ENCODE peak calls at places on chromosomes 2 and 18, in ten cellular contexts. X is NCI-H1092 treated with DMSO at 0.1 percent for 48 hours, Q is iPS DF 19.7, B is neural progenitor cell, J is mesothelial cell of epicardium, V is DMS53, I is HuH-7.5, K is AG08395, F is H54, M is fibroblast of the conjunctiva. A is an unnamed sample.

GRCh38 chr2:199303814-199304213 is 153.9 kb downstream of the SATB2 start:
- DNase-seq in M (peak), Q (no peak), J (no peak), B (no peak), X (no peak), K (peak), V (no peak), I (no peak), F (peak), A (peak)

GRCh38 chr2:226179010-226179409 is 620.6 kb downstream of the IRS1 start:
- DNase-seq in I (no peak), M (no peak), Q (no peak), J (no peak), K (no peak), B (no peak), F (peak), X (no peak), V (no peak), A (no peak)

GRCh38 chr2:71631411-71631931 is 178.1 kb downstream of the DYSF start:
- DNase-seq in I (no peak), B (no peak), Q (no peak), X (no peak), M (no peak), V (no peak), K (peak), J (no peak), F (peak), A (peak)

GRCh38 chr2:37773354-37773753 is 101.9 kb upstream of the CDC42EP3 start:
- DNase-seq in V (peak), K (no peak), F (no peak), Q (no peak), I (no peak), X (no peak), J (no peak), M (no peak), B (no peak), A (no peak)

GRCh38 chr18:74517236-74517630 is 17.1 kb upstream of the CNDP1 start:
- DNase-seq in J (no peak), Q (no peak), X (no peak), V (no peak), I (no peak), M (no peak), F (no peak), K (no peak), B (no peak), A (no peak)

GRCh38 chr2:191320881-191321280 is 75.7 kb downstream of the MYO1B start:
- DNase-seq in X (no peak), J (no peak), F (no peak), I (no peak), V (no peak), B (no peak), Q (no peak), M (no peak), K (no peak), A (no peak)

GRCh38 chr2:47437287-47437686 is 34.3 kb downstream of the MSH2 start:
- DNase-seq in M (peak), F (no peak), I (no peak), J (no peak), B (peak), V (peak), X (no peak), K (peak), Q (no peak), A (peak)

GRCh38 chr2:70984576-70985282 is 6.3 kb downstream of the ANKRD53 start:
- DNase-seq in F (no peak), V (peak), Q (no peak), I (no peak), X (no peak), B (peak), M (no peak), J (no peak), K (peak), A (peak)

GRCh38 chr2:216012133-216012829 is 1.1 kb downstream of the MREG start:
- DNase-seq in I (no peak), F (no peak), B (no peak), X (no peak), Q (no peak), J (no peak), V (peak), M (no peak), K (peak), A (peak)

GRCh38 chr2:65662654-65663432 is 230.4 kb upstream of the SPRED2 start:
- DNase-seq in F (peak), M (no peak), J (no peak), V (no peak), B (no peak), X (no peak), K (peak), I (no peak), Q (no peak), A (peak)

GRCh38 chr2:19120941-19121750 is 237.3 kb downstream of the OSR1 start:
- DNase-seq in M (peak), J (no peak), B (no peak), F (peak), V (no peak), K (peak), I (no peak), X (no peak), Q (no peak), A (peak)

GRCh38 chr2:151363709-151364108 is 6.3 kb downstream of the TNFAIP6 start:
- DNase-seq in V (no peak), K (peak), I (no peak), M (peak), Q (no peak), F (no peak), J (no peak), X (no peak), B (peak), A (peak)

GRCh38 chr2:74419345-74419744 is 2.1 kb downstream of the C2orf81 start:
- DNase-seq in B (no peak), J (no peak), Q (no peak), K (no peak), X (no peak), I (no peak), F (no peak), M (no peak), V (no peak), A (no peak)

GRCh38 chr2:23791030-23791429 is 135.9 kb downstream of the ATAD2B start:
- DNase-seq in J (no peak), M (peak), B (no peak), V (no peak), K (peak), X (no peak), Q (no peak), I (no peak), F (no peak), A (peak)

GRCh38 chr2:212528106-212528856 is 10.3 kb downstream of the ERBB4 start:
- DNase-seq in B (no peak), J (no peak), Q (no peak), V (no peak), M (no peak), X (no peak), F (no peak), K (no peak), I (no peak), A (no peak)

GRCh38 chr2:61937098-61937497 is 31.6 kb downstream of the COMMD1 start:
- DNase-seq in K (no peak), V (no peak), J (no peak), I (no peak), Q (no peak), M (no peak), B (no peak), F (no peak), X (no peak), A (no peak)

GRCh38 chr2:61181382-61182058 is 19.5 kb downstream of the C2orf74 start:
- DNase-seq in J (no peak), X (no peak), Q (no peak), V (no peak), K (no peak), I (no peak), B (no peak), F (no peak), M (no peak), A (no peak)

GRCh38 chr2:8548065-8548870 is 133.6 kb upstream of the ID2 start:
- DNase-seq in M (no peak), K (no peak), V (peak), F (no peak), J (no peak), B (no peak), I (no peak), Q (no peak), X (no peak), A (no peak)

GRCh38 chr18:26719909-26720308 is 145.6 kb downstream of the AQP4 start:
- DNase-seq in J (no peak), Q (no peak), F (no peak), K (no peak), M (no peak), V (peak), B (no peak), I (no peak), X (no peak), A (no peak)

GRCh38 chr2:42236911-42237310 is 67.8 kb downstream of the EML4 start:
- DNase-seq in F (no peak), Q (no peak), I (no peak), K (no peak), M (no peak), X (no peak), V (no peak), J (no peak), B (no peak), A (no peak)

GRCh38 chr18:6601241-6601640 is 128.3 kb upstream of the ARHGAP28 start:
- DNase-seq in Q (no peak), I (no peak), X (no peak), M (no peak), F (no peak), V (no peak), J (no peak), K (no peak), B (no peak), A (no peak)

GRCh38 chr2:68031546-68032160 is 31.2 kb downstream of the C1D start:
- DNase-seq in J (no peak), M (peak), V (peak), Q (no peak), B (peak), X (peak), F (no peak), I (peak), K (peak), A (peak)

GRCh38 chr2:119174216-119174992 is 15.9 kb upstream of the C1QL2 start:
- DNase-seq in X (no peak), Q (no peak), K (peak), M (no peak), B (peak), F (peak), I (peak), J (no peak), V (peak), A (peak)

GRCh38 chr2:234372506-234372905 is 124.4 kb downstream of the ARL4C start:
- DNase-seq in K (no peak), Q (no peak), M (no peak), B (no peak), I (no peak), J (no peak), V (no peak), X (no peak), F (no peak), A (no peak)

GRCh38 chr18:702957-703659 is 9.3 kb downstream of the ENOSF1 start:
- DNase-seq in V (no peak), J (no peak), B (no peak), X (no peak), I (no peak), M (peak), K (peak), F (peak), Q (no peak), A (peak)

GRCh38 chr2:60759654-60760053 is 3.6 kb downstream of the PAPOLG start:
- DNase-seq in J (no peak), F (no peak), I (no peak), B (no peak), M (no peak), Q (no peak), K (no peak), V (peak), X (peak), A (no peak)

GRCh38 chr2:157625311-157625710 is 3.4 kb downstream of the ACVR1C start:
- DNase-seq in M (no peak), V (peak), X (no peak), B (no peak), Q (no peak), I (no peak), K (no peak), F (no peak), J (no peak), A (peak)

GRCh38 chr2:104434363-104434792 is 419.5 kb upstream of the POU3F3 start:
- DNase-seq in M (no peak), B (peak), Q (peak), J (no peak), K (no peak), V (peak), X (peak), I (no peak), F (no peak), A (no peak)

GRCh38 chr2:69559696-69560482 is 83.7 kb downstream of the AAK1 start:
- DNase-seq in M (peak), I (peak), V (peak), X (peak), F (no peak), B (peak), Q (peak), J (no peak), K (peak), A (peak)

GRCh38 chr18:48228841-48229240 is 180.3 kb downstream of the ZBTB7C start:
- DNase-seq in I (no peak), V (no peak), J (no peak), Q (no peak), M (no peak), X (no peak), K (no peak), B (peak), F (no peak), A (no peak)

GRCh38 chr2:56151841-56152240 is 31.9 kb upstream of the CCDC85A start:
- DNase-seq in K (no peak), X (no peak), F (no peak), I (no peak), B (no peak), V (no peak), J (no peak), M (no peak), Q (no peak), A (no peak)